ENCODE peak calls at places on chromosome 16, in nine cellular contexts. One of them, this sample, is unnamed.

GRCh38 chr16:71443714-71444113 is 1.9 kb upstream of the TLE7 start:
- DNase-seq in heart right ventricle: no peak
- DNase-seq in spleen: no peak
- DNase-seq in fibroblast of lung: no peak
- DNase-seq in heart left ventricle: no peak
- DNase-seq in right lobe of liver: no peak
- DNase-seq in H9: no peak
- DNase-seq in K562: no peak
- DNase-seq in foreskin keratinocyte: no peak
- DNase-seq in this sample: no peak

GRCh38 chr16:3774156-3774767 is 56.9 kb upstream of the TRAP1 start:
- DNase-seq in H9: no peak
- DNase-seq in foreskin keratinocyte: no peak
- DNase-seq in K562: no peak
- DNase-seq in heart left ventricle: peak; percentile 88
- DNase-seq in right lobe of liver: no peak
- DNase-seq in heart right ventricle: peak; percentile 52
- DNase-seq in spleen: no peak
- DNase-seq in fibroblast of lung: peak; percentile 46
- DNase-seq in this sample: no peak

GRCh38 chr16:4988647-4989046 is 30.5 kb downstream of the SEC14L5 start:
- DNase-seq in heart left ventricle: no peak
- DNase-seq in heart right ventricle: no peak
- DNase-seq in foreskin keratinocyte: no peak
- DNase-seq in H9: no peak
- DNase-seq in spleen: no peak
- DNase-seq in fibroblast of lung: no peak
- DNase-seq in right lobe of liver: no peak
- DNase-seq in K562: peak; percentile 4
- DNase-seq in this sample: no peak

GRCh38 chr16:56294599-56294998 is 103.3 kb downstream of the GNAO1 start:
- DNase-seq in right lobe of liver: no peak
- DNase-seq in H9: no peak
- DNase-seq in K562: no peak
- DNase-seq in fibroblast of lung: peak; percentile 93
- DNase-seq in foreskin keratinocyte: peak; percentile 11
- DNase-seq in spleen: no peak
- DNase-seq in heart right ventricle: no peak
- DNase-seq in heart left ventricle: no peak
- DNase-seq in this sample: no peak

GRCh38 chr16:85785927-85786326 is 13.4 kb downstream of the EMC8 start:
- DNase-seq in foreskin keratinocyte: no peak
- DNase-seq in fibroblast of lung: no peak
- DNase-seq in spleen: no peak
- DNase-seq in heart right ventricle: no peak
- DNase-seq in K562: no peak
- DNase-seq in heart left ventricle: no peak
- DNase-seq in H9: no peak
- DNase-seq in right lobe of liver: no peak
- DNase-seq in this sample: no peak

GRCh38 chr16:23155445-23156049 is 6.3 kb upstream of the USP31 start:
- DNase-seq in spleen: no peak
- DNase-seq in K562: no peak
- DNase-seq in heart right ventricle: no peak
- DNase-seq in right lobe of liver: peak; percentile 50
- DNase-seq in fibroblast of lung: no peak
- DNase-seq in foreskin keratinocyte: no peak
- DNase-seq in H9: peak; percentile 42
- DNase-seq in heart left ventricle: no peak
- DNase-seq in this sample: no peak

GRCh38 chr16:16041196-16041892 is 91.9 kb downstream of the ABCC1 start:
- DNase-seq in right lobe of liver: no peak
- DNase-seq in heart left ventricle: no peak
- DNase-seq in K562: no peak
- DNase-seq in foreskin keratinocyte: no peak
- DNase-seq in H9: peak; percentile 71
- DNase-seq in fibroblast of lung: no peak
- DNase-seq in spleen: no peak
- DNase-seq in heart right ventricle: no peak
- DNase-seq in this sample: peak; percentile 53

GRCh38 chr16:22787456-22788189 is 26.3 kb upstream of the HS3ST2 start:
- DNase-seq in spleen: no peak
- DNase-seq in right lobe of liver: no peak
- DNase-seq in fibroblast of lung: peak; percentile 32
- DNase-seq in heart left ventricle: no peak
- DNase-seq in H9: no peak
- DNase-seq in foreskin keratinocyte: peak; percentile 75
- DNase-seq in K562: no peak
- DNase-seq in heart right ventricle: no peak
- DNase-seq in this sample: no peak

GRCh38 chr16:83920894-83921491 is 22.1 kb downstream of the MLYCD start:
- DNase-seq in right lobe of liver: no peak
- DNase-seq in heart right ventricle: no peak
- DNase-seq in H9: no peak
- DNase-seq in spleen: no peak
- DNase-seq in heart left ventricle: no peak
- DNase-seq in K562: no peak
- DNase-seq in foreskin keratinocyte: no peak
- DNase-seq in fibroblast of lung: no peak
- DNase-seq in this sample: no peak

GRCh38 chr16:84720180-84720579 is 20.4 kb downstream of the USP10 start:
- DNase-seq in fibroblast of lung: no peak
- DNase-seq in spleen: no peak
- DNase-seq in H9: no peak
- DNase-seq in heart right ventricle: no peak
- DNase-seq in heart left ventricle: no peak
- DNase-seq in foreskin keratinocyte: no peak
- DNase-seq in right lobe of liver: peak; percentile 40
- DNase-seq in K562: no peak
- DNase-seq in this sample: no peak

GRCh38 chr16:17380613-17381012 is 90.1 kb downstream of the XYLT1 start:
- DNase-seq in heart right ventricle: no peak
- DNase-seq in spleen: no peak
- DNase-seq in fibroblast of lung: peak; percentile 78
- DNase-seq in H9: no peak
- DNase-seq in K562: no peak
- DNase-seq in heart left ventricle: no peak
- DNase-seq in right lobe of liver: no peak
- DNase-seq in foreskin keratinocyte: no peak
- DNase-seq in this sample: no peak

GRCh38 chr16:12786077-12786476 is 17.6 kb downstream of the CPPED1 start:
- DNase-seq in fibroblast of lung: no peak
- DNase-seq in foreskin keratinocyte: no peak
- DNase-seq in K562: no peak
- DNase-seq in H9: no peak
- DNase-seq in right lobe of liver: no peak
- DNase-seq in heart left ventricle: no peak
- DNase-seq in spleen: peak; percentile 46
- DNase-seq in heart right ventricle: no peak
- DNase-seq in this sample: no peak

GRCh38 chr16:14179116-14179515 is 108.0 kb downstream of the MRTFB start:
- DNase-seq in H9: no peak
- DNase-seq in right lobe of liver: no peak
- DNase-seq in foreskin keratinocyte: peak; percentile 20
- DNase-seq in heart right ventricle: no peak
- DNase-seq in spleen: no peak
- DNase-seq in fibroblast of lung: peak; percentile 30
- DNase-seq in K562: no peak
- DNase-seq in heart left ventricle: no peak
- DNase-seq in this sample: no peak

GRCh38 chr16:86926695-86927094 is 348.3 kb downstream of the FOXL1 start:
- DNase-seq in fibroblast of lung: no peak
- DNase-seq in H9: no peak
- DNase-seq in right lobe of liver: no peak
- DNase-seq in K562: no peak
- DNase-seq in heart left ventricle: no peak
- DNase-seq in heart right ventricle: no peak
- DNase-seq in spleen: no peak
- DNase-seq in foreskin keratinocyte: no peak
- DNase-seq in this sample: no peak

GRCh38 chr16:70588565-70588964 is 57.8 kb upstream of the IL34 start:
- DNase-seq in heart left ventricle: no peak
- DNase-seq in H9: no peak
- DNase-seq in K562: no peak
- DNase-seq in right lobe of liver: no peak
- DNase-seq in heart right ventricle: no peak
- DNase-seq in foreskin keratinocyte: peak; percentile 36
- DNase-seq in fibroblast of lung: peak; percentile 38
- DNase-seq in spleen: no peak
- DNase-seq in this sample: no peak

GRCh38 chr16:4169415-4169814 is 53.2 kb upstream of the ADCY9 start:
- DNase-seq in fibroblast of lung: no peak
- DNase-seq in right lobe of liver: no peak
- DNase-seq in spleen: no peak
- DNase-seq in foreskin keratinocyte: no peak
- DNase-seq in heart left ventricle: no peak
- DNase-seq in H9: no peak
- DNase-seq in heart right ventricle: no peak
- DNase-seq in K562: no peak
- DNase-seq in this sample: no peak

GRCh38 chr16:22898874-22899348 is 84.9 kb downstream of the HS3ST2 start:
- DNase-seq in K562: peak; percentile 16
- DNase-seq in spleen: peak; percentile 83
- DNase-seq in heart left ventricle: peak; percentile 72
- DNase-seq in H9: peak; percentile 88
- DNase-seq in right lobe of liver: peak; percentile 78
- DNase-seq in heart right ventricle: peak; percentile 66
- DNase-seq in fibroblast of lung: peak; percentile 33
- DNase-seq in foreskin keratinocyte: peak; percentile 49
- DNase-seq in this sample: peak; percentile 6

DNA sequence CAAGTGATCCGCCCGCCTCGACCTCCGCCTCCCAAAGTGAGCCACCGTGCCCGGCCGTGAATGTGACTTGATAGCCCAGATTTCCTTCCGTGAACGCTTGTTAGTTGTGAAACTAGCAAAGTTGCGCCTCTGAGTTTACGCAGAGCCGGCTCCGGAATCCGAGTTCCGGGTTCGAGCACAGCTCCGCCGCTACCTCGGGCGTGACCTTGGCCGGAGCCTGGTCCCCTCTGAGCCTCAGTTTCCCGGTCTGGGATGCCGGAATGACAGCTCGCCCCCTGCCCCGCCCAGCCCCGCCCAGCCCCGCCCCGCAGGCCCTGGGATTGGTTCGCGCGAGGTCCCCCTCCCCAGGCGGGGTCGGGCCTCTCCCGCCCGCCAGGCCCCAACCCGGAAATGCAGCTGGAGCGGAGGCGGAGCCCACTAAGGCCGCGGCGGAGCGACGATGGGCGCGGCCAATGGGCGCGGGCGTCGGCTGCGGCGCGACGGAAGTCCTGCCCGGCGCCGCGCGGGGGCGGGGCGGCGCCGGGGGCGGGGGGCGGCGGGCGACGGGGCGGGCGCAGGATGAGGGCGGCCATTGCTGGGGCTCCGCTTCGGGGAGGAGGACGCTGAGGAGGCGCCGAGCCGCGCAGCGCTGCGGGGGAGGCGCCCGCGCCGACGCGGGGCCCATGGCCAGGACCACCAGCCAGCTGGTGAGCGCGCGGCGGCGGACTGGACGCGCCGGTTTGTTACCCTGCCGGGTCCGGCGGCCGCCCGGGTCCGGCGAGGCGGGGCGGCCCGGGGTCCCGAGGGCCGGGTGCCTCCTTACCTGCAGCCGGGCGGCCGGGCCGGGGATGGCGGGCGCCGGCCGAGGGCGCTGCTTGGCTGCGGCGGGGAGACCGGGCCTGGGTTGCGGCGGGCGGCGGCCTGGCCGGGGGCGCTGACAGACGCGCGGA is at the start of gene PDPK1:
- DNase-seq in K562: peak; percentile 96
- DNase-seq in spleen: peak; percentile 98
- DNase-seq in heart left ventricle: peak; percentile 96
- DNase-seq in H9: peak; percentile 95
- DNase-seq in fibroblast of lung: peak; percentile 93
- DNase-seq in foreskin keratinocyte: peak; percentile 69
- DNase-seq in right lobe of liver: peak; percentile 96
- DNase-seq in heart right ventricle: peak; percentile 95
- DNase-seq in this sample: peak; percentile 96
- H3K4me1 ChIP-seq in K562: peaks cover 12% of the 10 kb centered on the region
- H3K4me1 ChIP-seq in spleen: peaks cover 72% of the 10 kb centered on the region
- H3K4me1 ChIP-seq in heart left ventricle: peaks cover 24% of the 10 kb centered on the region
- H3K4me1 ChIP-seq in H9: no peaks in the 10 kb centered on the region
- H3K4me1 ChIP-seq in fibroblast of lung: peaks cover 27% of the 10 kb centered on the region
- H3K4me1 ChIP-seq in foreskin keratinocyte: peaks cover 7% of the 10 kb centered on the region
- H3K4me1 ChIP-seq in right lobe of liver: no peaks in the 10 kb centered on the region
- H3K4me1 ChIP-seq in heart right ventricle: peaks cover 45% of the 10 kb centered on the region
- H3K4me1 ChIP-seq in this sample: peaks cover 37% of the 10 kb centered on the region

DNA sequence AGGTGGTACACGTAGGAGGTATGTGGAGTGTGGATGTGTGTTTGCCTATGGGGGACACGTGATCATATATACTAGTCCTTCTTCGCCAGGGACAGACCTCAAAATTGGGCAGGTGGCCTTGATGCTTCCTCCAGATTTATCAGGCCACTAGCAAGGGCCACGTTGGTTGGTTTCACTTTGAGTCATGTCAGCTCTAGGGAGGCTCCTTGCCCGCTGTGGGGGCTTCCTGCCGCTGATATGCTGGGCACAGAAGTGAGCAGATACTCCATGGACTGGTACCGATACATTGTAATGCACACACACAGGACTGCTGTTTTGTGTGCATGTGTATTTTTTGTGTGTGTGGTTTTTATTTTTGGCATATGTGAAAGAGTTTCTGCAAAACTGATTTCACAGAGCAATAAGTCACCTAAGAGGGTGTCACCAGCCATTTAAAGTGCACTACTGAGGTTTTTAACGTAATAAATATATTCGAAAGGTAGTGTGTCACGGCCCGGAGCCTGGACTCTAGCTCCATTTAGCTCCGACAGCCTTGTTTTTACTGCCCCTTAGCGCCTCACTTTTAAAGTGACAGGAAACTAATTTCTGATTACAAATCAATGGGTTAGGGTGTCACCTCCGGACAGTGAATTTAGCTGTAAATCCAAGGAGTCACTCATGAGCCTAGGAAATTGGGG is 605.5 kb upstream of the SALL1 start:
- DNase-seq in heart left ventricle: no peak
- DNase-seq in H9: no peak
- DNase-seq in K562: no peak
- DNase-seq in right lobe of liver: no peak
- DNase-seq in foreskin keratinocyte: no peak
- DNase-seq in heart right ventricle: no peak
- DNase-seq in fibroblast of lung: no peak
- DNase-seq in spleen: no peak
- DNase-seq in this sample: no peak
- H3K4me1 ChIP-seq in heart left ventricle: no peaks in the 10 kb centered on the region
- H3K4me1 ChIP-seq in H9: peaks cover 6% of the 10 kb centered on the region
- H3K4me1 ChIP-seq in K562: no peaks in the 10 kb centered on the region
- H3K4me1 ChIP-seq in right lobe of liver: no peaks in the 10 kb centered on the region
- H3K4me1 ChIP-seq in foreskin keratinocyte: no peaks in the 10 kb centered on the region
- H3K4me1 ChIP-seq in heart right ventricle: no peaks in the 10 kb centered on the region
- H3K4me1 ChIP-seq in fibroblast of lung: no peaks in the 10 kb centered on the region
- H3K4me1 ChIP-seq in spleen: no peaks in the 10 kb centered on the region
- H3K4me1 ChIP-seq in this sample: no peaks in the 10 kb centered on the region

GRCh38 chr16:80463776-80464175 is 77.0 kb upstream of the DYNLRB2 start:
- DNase-seq in heart right ventricle: no peak
- DNase-seq in spleen: no peak
- DNase-seq in foreskin keratinocyte: no peak
- DNase-seq in H9: no peak
- DNase-seq in right lobe of liver: no peak
- DNase-seq in fibroblast of lung: no peak
- DNase-seq in K562: no peak
- DNase-seq in heart left ventricle: no peak
- DNase-seq in this sample: no peak
- H3K4me1 ChIP-seq in heart right ventricle: peaks cover 6% of the 10 kb centered on the region
- H3K4me1 ChIP-seq in spleen: peaks cover 5% of the 10 kb centered on the region
- H3K4me1 ChIP-seq in foreskin keratinocyte: no peaks in the 10 kb centered on the region
- H3K4me1 ChIP-seq in H9: peaks cover 4% of the 10 kb centered on the region
- H3K4me1 ChIP-seq in right lobe of liver: no peaks in the 10 kb centered on the region
- H3K4me1 ChIP-seq in fibroblast of lung: no peaks in the 10 kb centered on the region
- H3K4me1 ChIP-seq in K562: no peaks in the 10 kb centered on the region
- H3K4me1 ChIP-seq in heart left ventricle: no peaks in the 10 kb centered on the region
- H3K4me1 ChIP-seq in this sample: peaks cover 5% of the 10 kb centered on the region

GRCh38 chr16:82363026-82363816 is 193.2 kb upstream of the MPHOSPH6 start:
- DNase-seq in heart right ventricle: no peak
- DNase-seq in H9: no peak
- DNase-seq in foreskin keratinocyte: no peak
- DNase-seq in right lobe of liver: no peak
- DNase-seq in K562: no peak
- DNase-seq in heart left ventricle: no peak
- DNase-seq in spleen: no peak
- DNase-seq in fibroblast of lung: no peak
- DNase-seq in this sample: no peak
- H3K4me1 ChIP-seq in heart right ventricle: no peaks in the 10 kb centered on the region
- H3K4me1 ChIP-seq in H9: no peaks in the 10 kb centered on the region
- H3K4me1 ChIP-seq in foreskin keratinocyte: peaks cover 3% of the 10 kb centered on the region
- H3K4me1 ChIP-seq in right lobe of liver: no peaks in the 10 kb centered on the region
- H3K4me1 ChIP-seq in K562: no peaks in the 10 kb centered on the region
- H3K4me1 ChIP-seq in heart left ventricle: no peaks in the 10 kb centered on the region
- H3K4me1 ChIP-seq in spleen: no peaks in the 10 kb centered on the region
- H3K4me1 ChIP-seq in fibroblast of lung: no peaks in the 10 kb centered on the region
- H3K4me1 ChIP-seq in this sample: no peaks in the 10 kb centered on the region

This sample was measured in CD4-positive, alpha-beta memory T cell.